ENCODE peak calls at places on chromosomes 5 and 9, in five cellular contexts. One of them, this sample, is unnamed.

GRCh38 chr9:94783121-94783664 is 56.7 kb downstream of the AOPEP start:
- DNase-seq in stimulated activated naive CD8-positive, alpha-beta T cell treated with anti-CD3 and anti-CD28 coated beads, Interleukin-15, Interleukin-2, amounts not matched to agents 100 U/mL and 50 U/mL, for 24 hours: peak
- DNase-seq in HCT116: peak
- DNase-seq in head of caudate nucleus: peak
- DNase-seq in T-helper 2 cell: peak
- DNase-seq in this sample: peak

GRCh38 chr5:141963706-141964105 is 5.2 kb upstream of the RNF14 start:
- DNase-seq in HCT116: no peak
- DNase-seq in T-helper 2 cell: no peak
- DNase-seq in head of caudate nucleus: no peak
- DNase-seq in stimulated activated naive CD8-positive, alpha-beta T cell treated with anti-CD3 and anti-CD28 coated beads, Interleukin-15, Interleukin-2, amounts not matched to agents 100 U/mL and 50 U/mL, for 24 hours: no peak
- DNase-seq in this sample: no peak

GRCh38 chr9:78189461-78189860 is 46.4 kb upstream of the CEP78 start:
- DNase-seq in HCT116: no peak
- DNase-seq in T-helper 2 cell: no peak
- DNase-seq in stimulated activated naive CD8-positive, alpha-beta T cell treated with anti-CD3 and anti-CD28 coated beads, Interleukin-15, Interleukin-2, amounts not matched to agents 100 U/mL and 50 U/mL, for 24 hours: no peak
- DNase-seq in head of caudate nucleus: no peak
- DNase-seq in this sample: peak

GRCh38 chr5:179504600-179505396 is 45.6 kb upstream of the RUFY1 start:
- DNase-seq in HCT116: no peak
- DNase-seq in stimulated activated naive CD8-positive, alpha-beta T cell treated with anti-CD3 and anti-CD28 coated beads, Interleukin-15, Interleukin-2, amounts not matched to agents 100 U/mL and 50 U/mL, for 24 hours: no peak
- DNase-seq in T-helper 2 cell: no peak
- DNase-seq in head of caudate nucleus: no peak
- DNase-seq in this sample: no peak

GRCh38 chr9:33161589-33162132 is 5.5 kb downstream of the B4GALT1 start:
- DNase-seq in head of caudate nucleus: no peak
- DNase-seq in T-helper 2 cell: no peak
- DNase-seq in stimulated activated naive CD8-positive, alpha-beta T cell treated with anti-CD3 and anti-CD28 coated beads, Interleukin-15, Interleukin-2, amounts not matched to agents 100 U/mL and 50 U/mL, for 24 hours: no peak
- DNase-seq in HCT116: peak
- DNase-seq in this sample: no peak

GRCh38 chr9:15295761-15296405 is 11.1 kb downstream of the TTC39B start:
- DNase-seq in HCT116: no peak
- DNase-seq in stimulated activated naive CD8-positive, alpha-beta T cell treated with anti-CD3 and anti-CD28 coated beads, Interleukin-15, Interleukin-2, amounts not matched to agents 100 U/mL and 50 U/mL, for 24 hours: no peak
- DNase-seq in T-helper 2 cell: no peak
- DNase-seq in head of caudate nucleus: no peak
- DNase-seq in this sample: peak

GRCh38 chr9:112820886-112821285 is 69.8 kb downstream of the SLC46A2 start:
- DNase-seq in HCT116: no peak
- DNase-seq in stimulated activated naive CD8-positive, alpha-beta T cell treated with anti-CD3 and anti-CD28 coated beads, Interleukin-15, Interleukin-2, amounts not matched to agents 100 U/mL and 50 U/mL, for 24 hours: no peak
- DNase-seq in head of caudate nucleus: no peak
- DNase-seq in T-helper 2 cell: no peak
- DNase-seq in this sample: peak

GRCh38 chr5:122163151-122164069 is 34.1 kb downstream of the ZNF474 start:
- DNase-seq in T-helper 2 cell: no peak
- DNase-seq in HCT116: no peak
- DNase-seq in head of caudate nucleus: peak
- DNase-seq in stimulated activated naive CD8-positive, alpha-beta T cell treated with anti-CD3 and anti-CD28 coated beads, Interleukin-15, Interleukin-2, amounts not matched to agents 100 U/mL and 50 U/mL, for 24 hours: no peak
- DNase-seq in this sample: peak

GRCh38 chr5:132023258-132024116 is 12.0 kb upstream of the ACSL6 start:
- DNase-seq in T-helper 2 cell: no peak
- DNase-seq in head of caudate nucleus: no peak
- DNase-seq in stimulated activated naive CD8-positive, alpha-beta T cell treated with anti-CD3 and anti-CD28 coated beads, Interleukin-15, Interleukin-2, amounts not matched to agents 100 U/mL and 50 U/mL, for 24 hours: no peak
- DNase-seq in HCT116: no peak
- DNase-seq in this sample: no peak

GRCh38 chr5:94432499-94432898 is 185.9 kb downstream of the KIAA0825 start:
- DNase-seq in head of caudate nucleus: no peak
- DNase-seq in HCT116: no peak
- DNase-seq in stimulated activated naive CD8-positive, alpha-beta T cell treated with anti-CD3 and anti-CD28 coated beads, Interleukin-15, Interleukin-2, amounts not matched to agents 100 U/mL and 50 U/mL, for 24 hours: no peak
- DNase-seq in T-helper 2 cell: no peak
- DNase-seq in this sample: peak

GRCh38 chr5:157828031-157828948 is 30.7 kb downstream of the CLINT1 start:
- DNase-seq in stimulated activated naive CD8-positive, alpha-beta T cell treated with anti-CD3 and anti-CD28 coated beads, Interleukin-15, Interleukin-2, amounts not matched to agents 100 U/mL and 50 U/mL, for 24 hours: no peak
- DNase-seq in head of caudate nucleus: no peak
- DNase-seq in T-helper 2 cell: no peak
- DNase-seq in HCT116: no peak
- DNase-seq in this sample: peak

GRCh38 chr9:130940693-130941576 is 1.9 kb upstream of the FIBCD1 start:
- DNase-seq in HCT116: peak
- DNase-seq in T-helper 2 cell: peak
- DNase-seq in head of caudate nucleus: peak
- DNase-seq in stimulated activated naive CD8-positive, alpha-beta T cell treated with anti-CD3 and anti-CD28 coated beads, Interleukin-15, Interleukin-2, amounts not matched to agents 100 U/mL and 50 U/mL, for 24 hours: peak
- DNase-seq in this sample: peak

GRCh38 chr5:54671111-54671531 is 153.6 kb downstream of the SNX18 start:
- DNase-seq in stimulated activated naive CD8-positive, alpha-beta T cell treated with anti-CD3 and anti-CD28 coated beads, Interleukin-15, Interleukin-2, amounts not matched to agents 100 U/mL and 50 U/mL, for 24 hours: no peak
- DNase-seq in HCT116: no peak
- DNase-seq in head of caudate nucleus: no peak
- DNase-seq in T-helper 2 cell: no peak
- DNase-seq in this sample: peak

GRCh38 chr5:154406231-154406630 is 39.6 kb upstream of the SAP30L start:
- DNase-seq in HCT116: peak
- DNase-seq in head of caudate nucleus: no peak
- DNase-seq in T-helper 2 cell: no peak
- DNase-seq in stimulated activated naive CD8-positive, alpha-beta T cell treated with anti-CD3 and anti-CD28 coated beads, Interleukin-15, Interleukin-2, amounts not matched to agents 100 U/mL and 50 U/mL, for 24 hours: no peak
- DNase-seq in this sample: no peak

GRCh38 chr5:9534881-9535517 is 10.9 kb downstream of the SEMA5A start:
- DNase-seq in T-helper 2 cell: no peak
- DNase-seq in HCT116: no peak
- DNase-seq in head of caudate nucleus: no peak
- DNase-seq in stimulated activated naive CD8-positive, alpha-beta T cell treated with anti-CD3 and anti-CD28 coated beads, Interleukin-15, Interleukin-2, amounts not matched to agents 100 U/mL and 50 U/mL, for 24 hours: no peak
- DNase-seq in this sample: peak